ENCODE peak calls at places on chromosomes 7 and 10, in six cellular contexts. H, A, C, N, Z and K are unnamed samples.

GRCh38 chr10:131822694-131823245 is 78.0 kb upstream of the PPP2R2D start:
- DNase-seq in H (no peak), C (no peak), A (no peak), N (no peak), Z (no peak), K (no peak)

GRCh38 chr7:113768256-113768847 is 150.5 kb downstream of the PPP1R3A start:
- DNase-seq in N (no peak), C (peak), H (peak), A (no peak), Z (no peak), K (no peak)

GRCh38 chr7:73828107-73828803 is 2.5 kb upstream of the CLDN4 start:
- DNase-seq in N (peak), A (no peak), C (peak), H (peak), Z (peak), K (peak)

GRCh38 chr10:784759-785538 is 95.5 kb upstream of the DIP2C start:
- DNase-seq in Z (peak), C (peak), N (peak), A (no peak), H (peak), K (peak)

GRCh38 chr7:141076377-141076776 is 2.5 kb downstream of the TMEM178B start:
- DNase-seq in C (no peak), H (no peak), Z (no peak), N (no peak), A (no peak), K (no peak)

GRCh38 chr7:113076703-113077102 is 9.9 kb downstream of the GPR85 start:
- DNase-seq in H (no peak), A (no peak), N (no peak), C (peak), Z (no peak), K (no peak)

GRCh38 chr10:128526793-128527375 is 400.7 kb upstream of the MKI67 start:
- DNase-seq in C (no peak), A (no peak), H (no peak), Z (no peak), N (no peak), K (no peak)

GRCh38 chr10:118568327-118568848 is 27.1 kb downstream of the PRLHR start:
- DNase-seq in H (peak), C (peak), Z (peak), N (peak), A (peak), K (peak)

GRCh38 chr7:27955596-27955995 is 215.6 kb downstream of the TAX1BP1 start:
- DNase-seq in N (no peak), A (no peak), C (no peak), H (no peak), Z (no peak), K (no peak)

GRCh38 chr7:157515342-157516041 is 178.7 kb downstream of the DNAJB6 start:
- DNase-seq in A (no peak), H (no peak), C (no peak), Z (no peak), N (no peak), K (no peak)

GRCh38 chr7:42805601-42806000 is 106.3 kb downstream of the C7orf25 start:
- DNase-seq in A (no peak), Z (no peak), C (no peak), H (no peak), N (no peak), K (no peak)

GRCh38 chr10:74733612-74734011 is 92.8 kb upstream of the KAT6B start:
- DNase-seq in H (no peak), N (no peak), C (no peak), A (no peak), Z (no peak), K (no peak)

GRCh38 chr10:79176052-79176501 is 107.3 kb downstream of the ZMIZ1 start:
- DNase-seq in H (no peak), Z (peak), A (no peak), C (no peak), N (no peak), K (no peak)

GRCh38 chr10:107915277-107915634 is 750.8 kb upstream of the SORCS1 start:
- DNase-seq in A (no peak), H (peak), C (peak), Z (no peak), N (no peak), K (no peak)